ENCODE peak calls at places on chromosomes 4 and X, in six cellular contexts. T is ELF-1; R is OCI-M1; A is activated CD4-positive, alpha-beta T cell treated with anti-CD3 and anti-CD28 coated beads, Interleukin-2, amount 50 U/mL, for 48 hours; W is CD8-positive, alpha-beta memory T cell; G is Panc1. S is an unnamed sample.
A peak's percentile ranks its signal among the peaks of the same experiment; 100 is the strongest.

GRCh38 chr4:185541251-185541671 is 6.0 kb upstream of the PDLIM3 start:
- DNase-seq in A (no peak), R (no peak), G (no peak), W (no peak), T (no peak), S (no peak)

GRCh38 chr4:169968999-169969398 is 57.2 kb downstream of the MFAP3L start:
- DNase-seq in G (no peak), A (no peak), R (no peak), W (no peak), T (no peak), S (no peak)

GRCh38 chr4:1792832-1793495 is at the start of gene FGFR3:
- DNase-seq in T (peak; percentile 91), R (peak; percentile 74), A (peak; percentile 34), G (no peak), W (peak; percentile 19), S (no peak)

GRCh38 chr4:48904101-48904500 is 2.5 kb downstream of the OCIAD2 start:
- DNase-seq in W (no peak), T (no peak), A (no peak), R (no peak), G (no peak), S (no peak)

GRCh38 chr4:138290803-138291202 is 48.7 kb upstream of the SLC7A11 start:
- DNase-seq in A (no peak), R (no peak), G (no peak), W (no peak), T (no peak), S (no peak)

GRCh38 chr4:82223715-82224114 is 150.1 kb downstream of the HNRNPD start:
- DNase-seq in T (no peak), R (peak; percentile 86), W (no peak), A (no peak), G (no peak), S (no peak)

GRCh38 chr4:112302320-112303274 is 5.4 kb downstream of the ALPK1 start:
- DNase-seq in W (no peak), R (no peak), G (no peak), A (no peak), T (no peak), S (no peak)

GRCh38 chr4:72701987-72702819 is 133.2 kb upstream of the ADAMTS3 start:
- DNase-seq in T (no peak), R (peak; percentile 89), A (peak; percentile 22), G (peak; percentile 7), W (no peak), S (no peak)

GRCh38 chrX:111914398-111915092 is 38.6 kb downstream of the TRPC5OS start:
- DNase-seq in G (peak; percentile 50), T (peak; percentile 8), W (no peak), R (peak; percentile 1), A (no peak), S (no peak)

GRCh38 chr4:134911941-134912340 is 710.4 kb upstream of the PABPC4L start:
- DNase-seq in G (no peak), T (peak; percentile 13), A (no peak), R (no peak), W (no peak), S (no peak)

GRCh38 chrX:153338836-153339235 is 4.9 kb downstream of the ZNF275 start:
- DNase-seq in R (no peak), G (no peak), W (no peak), T (no peak), A (no peak), S (no peak)

GRCh38 chrX:140274761-140275525 is 229.9 kb downstream of the SOX3 start:
- DNase-seq in G (no peak), R (no peak), W (no peak), T (peak; percentile 13), A (no peak), S (no peak)

GRCh38 chr4:110003401-110004187 is 90.9 kb downstream of the EGF start:
- DNase-seq in T (peak; percentile 65), G (no peak), R (peak; percentile 9), W (no peak), A (no peak), S (no peak)

GRCh38 chr4:21948347-21949072 is at the start of gene KCNIP4:
- DNase-seq in W (no peak), T (peak; percentile 28), R (no peak), A (no peak), G (no peak), S (no peak)

GRCh38 chrX:37603938-37604409 is 32.5 kb downstream of the LANCL3 start:
- DNase-seq in W (no peak), T (no peak), G (no peak), A (no peak), R (no peak), S (peak; percentile 1)

GRCh38 chrX:148501121-148502066 is 977 bp downstream of the AFF2 start:
- DNase-seq in A (peak; percentile 28), R (peak; percentile 21), T (peak; percentile 75), G (no peak), W (peak; percentile 1), S (no peak)

GRCh38 chr4:185779520-185779919 is 32.5 kb downstream of the SORBS2 start:
- DNase-seq in G (no peak), A (no peak), W (no peak), R (no peak), T (no peak), S (no peak)